ENCODE peak calls at places on chromosomes 13 and 19, in nine cellular contexts. One of them, this sample, is unnamed.

GRCh38 chr19:6774821-6775707 is 2.6 kb downstream of the VAV1 start:
- DNase-seq in CD4-positive, alpha-beta T cell: no peak
- DNase-seq in astrocyte of the spinal cord: no peak
- DNase-seq in A549: no peak
- DNase-seq in AG04450: no peak
- DNase-seq in neural crest cell: no peak
- DNase-seq in MM.1S: no peak
- DNase-seq in ascending aorta: no peak
- DNase-seq in Calu3: no peak
- DNase-seq in this sample: no peak

GRCh38 chr19:14661372-14661924 is 13.2 kb downstream of the ADGRE3 start:
- DNase-seq in CD4-positive, alpha-beta T cell: no peak
- DNase-seq in astrocyte of the spinal cord: no peak
- DNase-seq in A549: no peak
- DNase-seq in AG04450: no peak
- DNase-seq in neural crest cell: no peak
- DNase-seq in MM.1S: no peak
- DNase-seq in ascending aorta: no peak
- DNase-seq in Calu3: no peak
- DNase-seq in this sample: no peak

GRCh38 chr19:44807162-44807561 is 1.7 kb upstream of the BCAM start:
- DNase-seq in CD4-positive, alpha-beta T cell: no peak
- DNase-seq in astrocyte of the spinal cord: no peak
- DNase-seq in A549: peak
- DNase-seq in AG04450: no peak
- DNase-seq in neural crest cell: no peak
- DNase-seq in MM.1S: no peak
- DNase-seq in ascending aorta: no peak
- DNase-seq in Calu3: peak
- DNase-seq in this sample: no peak

GRCh38 chr13:102136735-102137296 is 265.0 kb downstream of the FGF14 start:
- DNase-seq in CD4-positive, alpha-beta T cell: no peak
- DNase-seq in astrocyte of the spinal cord: no peak
- DNase-seq in A549: no peak
- DNase-seq in AG04450: no peak
- DNase-seq in neural crest cell: no peak
- DNase-seq in MM.1S: no peak
- DNase-seq in ascending aorta: no peak
- DNase-seq in Calu3: no peak
- DNase-seq in this sample: no peak

GRCh38 chr13:65855276-65855675 is 1374.9 kb downstream of the PCDH9 start:
- DNase-seq in CD4-positive, alpha-beta T cell: no peak
- DNase-seq in astrocyte of the spinal cord: no peak
- DNase-seq in A549: no peak
- DNase-seq in AG04450: no peak
- DNase-seq in neural crest cell: no peak
- DNase-seq in MM.1S: no peak
- DNase-seq in ascending aorta: no peak
- DNase-seq in Calu3: no peak
- DNase-seq in this sample: no peak

GRCh38 chr13:40159736-40160135 is 504.3 kb downstream of the COG6 start:
- DNase-seq in CD4-positive, alpha-beta T cell: no peak
- DNase-seq in astrocyte of the spinal cord: no peak
- DNase-seq in A549: no peak
- DNase-seq in AG04450: no peak
- DNase-seq in neural crest cell: no peak
- DNase-seq in MM.1S: no peak
- DNase-seq in ascending aorta: no peak
- DNase-seq in Calu3: no peak
- DNase-seq in this sample: no peak

GRCh38 chr19:39237200-39238184 is 7.3 kb downstream of the IFNL3 start:
- DNase-seq in CD4-positive, alpha-beta T cell: peak
- DNase-seq in astrocyte of the spinal cord: no peak
- DNase-seq in A549: peak
- DNase-seq in AG04450: no peak
- DNase-seq in neural crest cell: no peak
- DNase-seq in MM.1S: peak
- DNase-seq in ascending aorta: no peak
- DNase-seq in Calu3: peak
- DNase-seq in this sample: no peak

GRCh38 chr19:29677001-29677781 is 11.9 kb downstream of the PLEKHF1 start:
- DNase-seq in CD4-positive, alpha-beta T cell: no peak
- DNase-seq in astrocyte of the spinal cord: no peak
- DNase-seq in A549: no peak
- DNase-seq in AG04450: no peak
- DNase-seq in neural crest cell: no peak
- DNase-seq in MM.1S: no peak
- DNase-seq in ascending aorta: no peak
- DNase-seq in Calu3: no peak
- DNase-seq in this sample: no peak

GRCh38 chr13:114231886-114232285 is 2.8 kb upstream of the CDC16 start:
- DNase-seq in CD4-positive, alpha-beta T cell: no peak
- DNase-seq in astrocyte of the spinal cord: no peak
- DNase-seq in A549: no peak
- DNase-seq in AG04450: no peak
- DNase-seq in neural crest cell: no peak
- DNase-seq in MM.1S: no peak
- DNase-seq in ascending aorta: no peak
- DNase-seq in Calu3: no peak
- DNase-seq in this sample: no peak

GRCh38 chr19:43779820-43780219 is 953 bp downstream of the KCNN4 start:
- DNase-seq in CD4-positive, alpha-beta T cell: no peak
- DNase-seq in astrocyte of the spinal cord: no peak
- DNase-seq in A549: peak
- DNase-seq in AG04450: no peak
- DNase-seq in neural crest cell: no peak
- DNase-seq in MM.1S: no peak
- DNase-seq in ascending aorta: no peak
- DNase-seq in Calu3: peak
- DNase-seq in this sample: no peak
- TF ChIP-seq CTCF in CD4-positive, alpha-beta T cell: no peak
- TF ChIP-seq CTCF in astrocyte of the spinal cord: peak
- TF ChIP-seq CTCF in A549: peak
- TF ChIP-seq CTCF in AG04450: no peak
- TF ChIP-seq CTCF in neural crest cell: no peak
- TF ChIP-seq CTCF in MM.1S: no peak
- TF ChIP-seq CTCF in ascending aorta: no peak
- TF ChIP-seq CTCF in Calu3: peak
- TF ChIP-seq CTCF in this sample: no peak

GRCh38 chr19:41341669-41342490 is 11.8 kb downstream of the TGFB1 start:
- DNase-seq in CD4-positive, alpha-beta T cell: no peak
- DNase-seq in astrocyte of the spinal cord: no peak
- DNase-seq in A549: no peak
- DNase-seq in AG04450: no peak
- DNase-seq in neural crest cell: no peak
- DNase-seq in MM.1S: no peak
- DNase-seq in ascending aorta: no peak
- DNase-seq in Calu3: peak
- DNase-seq in this sample: no peak
- TF ChIP-seq CTCF in CD4-positive, alpha-beta T cell: peak
- TF ChIP-seq CTCF in astrocyte of the spinal cord: no peak
- TF ChIP-seq CTCF in A549: no peak
- TF ChIP-seq CTCF in AG04450: no peak
- TF ChIP-seq CTCF in neural crest cell: no peak
- TF ChIP-seq CTCF in MM.1S: no peak
- TF ChIP-seq CTCF in ascending aorta: no peak
- TF ChIP-seq CTCF in Calu3: peak
- TF ChIP-seq CTCF in this sample: no peak

GRCh38 chr19:46720516-46721239 is 3.8 kb upstream of the PRKD2 start:
- DNase-seq in CD4-positive, alpha-beta T cell: no peak
- DNase-seq in astrocyte of the spinal cord: no peak
- DNase-seq in A549: no peak
- DNase-seq in AG04450: no peak
- DNase-seq in neural crest cell: no peak
- DNase-seq in MM.1S: no peak
- DNase-seq in ascending aorta: no peak
- DNase-seq in Calu3: no peak
- DNase-seq in this sample: no peak

GRCh38 chr19:46719629-46720515 is 3.0 kb upstream of the PRKD2 start:
- DNase-seq in CD4-positive, alpha-beta T cell: no peak
- DNase-seq in astrocyte of the spinal cord: no peak
- DNase-seq in A549: no peak
- DNase-seq in AG04450: no peak
- DNase-seq in neural crest cell: no peak
- DNase-seq in MM.1S: no peak
- DNase-seq in ascending aorta: no peak
- DNase-seq in Calu3: no peak
- DNase-seq in this sample: no peak

GRCh38 chr19:46722004-46722380 is 5.1 kb upstream of the PRKD2 start:
- DNase-seq in CD4-positive, alpha-beta T cell: no peak
- DNase-seq in astrocyte of the spinal cord: no peak
- DNase-seq in A549: no peak
- DNase-seq in AG04450: no peak
- DNase-seq in neural crest cell: no peak
- DNase-seq in MM.1S: no peak
- DNase-seq in ascending aorta: no peak
- DNase-seq in Calu3: no peak
- DNase-seq in this sample: no peak

GRCh38 chr19:46722421-46723022 is 5.6 kb upstream of the PRKD2 start:
- DNase-seq in CD4-positive, alpha-beta T cell: no peak
- DNase-seq in astrocyte of the spinal cord: no peak
- DNase-seq in A549: no peak
- DNase-seq in AG04450: no peak
- DNase-seq in neural crest cell: no peak
- DNase-seq in MM.1S: no peak
- DNase-seq in ascending aorta: no peak
- DNase-seq in Calu3: no peak
- DNase-seq in this sample: no peak

DNA sequence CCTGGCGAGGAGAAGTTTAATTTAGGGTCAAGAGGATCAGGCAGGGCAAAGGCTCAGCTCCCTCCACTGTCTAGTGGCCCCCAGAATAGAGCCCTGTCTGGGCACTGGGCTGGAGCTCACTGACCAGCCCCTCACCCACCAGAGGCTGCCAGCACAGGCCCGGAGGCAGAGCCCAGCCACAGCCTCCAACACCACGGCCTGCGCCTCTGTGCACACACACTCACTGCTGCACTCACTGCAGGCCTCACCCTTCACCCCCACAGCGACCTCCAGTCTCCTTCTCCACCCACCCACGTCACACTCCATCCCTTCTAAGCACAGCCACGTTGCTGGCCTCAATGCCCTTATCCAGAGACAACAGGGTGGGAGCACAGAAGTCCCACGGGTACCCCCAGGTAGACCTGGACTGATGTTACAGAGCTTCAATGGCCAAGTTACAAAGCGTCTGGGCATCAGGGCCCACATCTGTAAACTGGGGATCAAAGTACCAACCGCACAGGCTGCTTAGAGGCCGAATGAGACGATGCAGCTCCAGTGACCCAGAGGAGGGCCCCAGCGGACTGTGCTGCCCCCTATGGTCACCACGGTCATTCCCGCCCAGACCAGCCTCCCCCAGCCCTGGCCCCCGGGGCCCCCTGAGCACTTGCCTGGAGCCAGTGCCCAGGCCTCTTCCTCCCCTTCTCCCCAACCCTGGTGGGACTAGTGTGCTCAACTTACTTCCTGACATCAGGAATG is 4.5 kb upstream of the PRKD2 start:
- DNase-seq in CD4-positive, alpha-beta T cell: no peak
- DNase-seq in astrocyte of the spinal cord: no peak
- DNase-seq in A549: no peak
- DNase-seq in AG04450: no peak
- DNase-seq in neural crest cell: no peak
- DNase-seq in MM.1S: no peak
- DNase-seq in ascending aorta: no peak
- DNase-seq in Calu3: no peak
- DNase-seq in this sample: no peak
- TF ChIP-seq CTCF in CD4-positive, alpha-beta T cell: no peak
- TF ChIP-seq CTCF in astrocyte of the spinal cord: peak
- TF ChIP-seq CTCF in A549: peak
- TF ChIP-seq CTCF in AG04450: peak
- TF ChIP-seq CTCF in neural crest cell: peak
- TF ChIP-seq CTCF in MM.1S: no peak
- TF ChIP-seq CTCF in ascending aorta: no peak
- TF ChIP-seq CTCF in Calu3: peak
- TF ChIP-seq CTCF in this sample: peak

DNA sequence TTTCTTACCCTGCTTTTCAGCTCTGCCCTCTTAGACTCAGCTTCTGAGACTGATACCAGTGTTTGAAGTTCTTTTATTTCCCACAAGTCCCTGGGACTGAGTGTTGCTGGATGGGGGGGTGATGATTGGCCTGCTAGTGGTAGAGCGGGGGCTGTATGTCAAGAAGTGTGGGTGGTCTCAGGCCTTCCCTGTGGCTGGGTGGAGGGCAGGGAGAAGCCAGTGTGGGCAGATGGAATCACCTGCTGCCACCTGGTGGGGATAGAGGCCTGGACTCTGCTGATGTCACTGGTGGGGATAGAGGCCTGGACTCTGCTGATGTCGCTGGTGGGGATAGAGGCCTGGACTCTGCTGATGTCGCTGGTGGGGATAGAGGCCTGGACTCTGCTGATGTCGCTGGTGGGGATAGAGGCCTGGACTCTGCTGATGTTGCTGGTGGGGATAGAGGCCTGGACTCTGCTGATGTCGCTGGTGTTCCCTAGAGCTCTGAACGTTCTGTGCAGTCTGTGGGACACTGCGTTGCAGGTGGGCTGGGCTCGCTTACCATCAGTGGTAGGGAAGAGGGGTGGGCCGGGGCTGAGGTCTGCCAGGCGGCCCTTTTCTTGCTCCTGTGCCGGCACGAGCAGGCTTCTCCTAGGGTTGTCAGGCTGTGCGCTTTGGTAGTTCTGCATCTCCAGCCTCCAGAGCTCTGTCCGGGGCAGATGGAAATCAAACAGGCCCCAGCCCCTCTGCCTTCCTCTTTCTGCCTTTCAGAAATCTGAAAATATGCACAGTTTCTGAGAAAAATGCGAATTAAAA is 101.3 kb downstream of the ARHGEF7 start:
- DNase-seq in CD4-positive, alpha-beta T cell: peak
- DNase-seq in astrocyte of the spinal cord: peak
- DNase-seq in A549: peak
- DNase-seq in AG04450: no peak
- DNase-seq in neural crest cell: no peak
- DNase-seq in MM.1S: no peak
- DNase-seq in ascending aorta: no peak
- DNase-seq in Calu3: peak
- DNase-seq in this sample: no peak
- TF ChIP-seq CTCF in CD4-positive, alpha-beta T cell: peak
- TF ChIP-seq CTCF in astrocyte of the spinal cord: peak
- TF ChIP-seq CTCF in A549: peak
- TF ChIP-seq CTCF in AG04450: peak
- TF ChIP-seq CTCF in neural crest cell: peak
- TF ChIP-seq CTCF in MM.1S: peak
- TF ChIP-seq CTCF in ascending aorta: peak
- TF ChIP-seq CTCF in Calu3: no peak
- TF ChIP-seq CTCF in this sample: peak

This sample was measured in type B pancreatic cell.